ENCODE peak calls at places on chromosomes 7 and 10, in five cellular contexts. Q is A549, A is endothelial cell of umbilical vein, G is Peyer's patch, K is uterus. T is an unnamed sample. For H3K4me1, the result is how much of the 10 kb centered on the place peaks cover.

GRCh38 chr10:60573342-60573741 is 183.7 kb upstream of the ANK3 start:
- DNase-seq in G (no peak), A (no peak), K (no peak), Q (no peak), T (peak)

GRCh38 chr10:104819731-104820130 is 178.6 kb downstream of the SORCS3 start:
- DNase-seq in G (no peak), Q (no peak), K (no peak), A (no peak), T (no peak)

GRCh38 chr7:55309040-55309991 is 55.8 kb upstream of the LANCL2 start:
- DNase-seq in G (no peak), K (no peak), Q (no peak), A (no peak), T (no peak)

GRCh38 chr10:76017733-76018433 is 586.5 kb downstream of the LRMDA start:
- DNase-seq in G (no peak), Q (no peak), A (no peak), K (no peak), T (no peak)

GRCh38 chr10:47376522-47377220 is 7.4 kb downstream of the ZNF488 start:
- DNase-seq in K (no peak), Q (no peak), A (no peak), G (no peak), T (no peak)

GRCh38 chr10:35324196-35324595 is 12.1 kb upstream of the CCNY start:
- DNase-seq in K (no peak), G (no peak), A (no peak), Q (no peak), T (no peak)

GRCh38 chr10:28939352-28940157 is 262.2 kb downstream of the BAMBI start:
- DNase-seq in K (peak), G (no peak), A (no peak), Q (peak), T (peak)

GRCh38 chr10:117363027-117363426 is 12.2 kb downstream of the PDZD8 start:
- DNase-seq in Q (no peak), G (no peak), A (no peak), K (no peak), T (peak)

GRCh38 chr7:151058766-151059361 is 525 bp upstream of the SLC4A2 start:
- DNase-seq in G (no peak), Q (peak), A (peak), K (no peak), T (no peak)

GRCh38 chr7:47488969-47489342 is 93.0 kb downstream of the TNS3 start:
- DNase-seq in G (no peak), A (no peak), Q (no peak), K (no peak), T (peak)

GRCh38 chr7:37311282-37311868 is 137.3 kb downstream of the ELMO1 start:
- DNase-seq in K (no peak), G (no peak), Q (peak), A (peak), T (peak)

GRCh38 chr7:32073533-32073932 is 3.3 kb upstream of the PDE1C start:
- DNase-seq in A (no peak), Q (no peak), G (no peak), K (no peak), T (no peak)

GRCh38 chr10:130360826-130361311 is 224.7 kb downstream of the GLRX3 start:
- DNase-seq in K (no peak), A (no peak), Q (no peak), G (no peak), T (peak)

GRCh38 chr10:70223728-70224127 is 9.5 kb downstream of the PPA1 start:
- DNase-seq in K (no peak), Q (no peak), G (no peak), A (no peak), T (no peak)

GRCh38 chr7:116218051-116218645 is 7.8 kb downstream of the TES start:
- DNase-seq in A (peak), G (peak), K (no peak), Q (peak), T (peak)

GRCh38 chr10:62655337-62655994 is 149.1 kb upstream of the ADO start:
- DNase-seq in Q (no peak), G (no peak), K (no peak), A (no peak), T (no peak)

GRCh38 chr7:45979275-45980180 is 58.5 kb upstream of the IGFBP3 start:
- DNase-seq in K (no peak), Q (no peak), A (no peak), G (no peak), T (no peak)

GRCh38 chr7:15620491-15621185 is 58.8 kb upstream of the AGMO start:
- DNase-seq in A (peak), K (no peak), Q (no peak), G (no peak), T (no peak)

GRCh38 chr7:70406419-70407189 is 725.3 kb upstream of the GALNT17 start:
- DNase-seq in G (no peak), A (no peak), K (no peak), Q (no peak), T (no peak)

GRCh38 chr7:128266891-128267839 is 26.1 kb downstream of the LEP start:
- DNase-seq in K (peak), A (no peak), G (no peak), Q (no peak), T (peak)

GRCh38 chr7:25025218-25025671 is 45.3 kb upstream of the OSBPL3 start:
- DNase-seq in A (peak), Q (peak), G (no peak), K (no peak), T (no peak)

GRCh38 chr7:1564603-1565022 is 5.2 kb downstream of the PSMG3 start:
- DNase-seq in A (no peak), K (no peak), G (no peak), Q (peak), T (no peak)

GRCh38 chr7:28005075-28005847 is 175.3 kb downstream of the JAZF1 start:
- DNase-seq in A (no peak), G (no peak), Q (no peak), K (no peak), T (no peak)

GRCh38 chr10:116115233-116115632 is 157.8 kb downstream of the GFRA1 start:
- DNase-seq in Q (no peak), K (no peak), G (no peak), A (no peak), T (no peak)

GRCh38 chr7:157337316-157338149 is 729 bp downstream of the DNAJB6 start:
- DNase-seq in Q (peak), G (peak), K (peak), A (peak), T (peak)

GRCh38 chr7:66099551-66100407 is 14.9 kb upstream of the CRCP start:
- DNase-seq in K (peak), G (peak), Q (peak), A (peak), T (peak)

GRCh38 chr10:52053522-52053921 is 260.6 kb upstream of the DKK1 start:
- DNase-seq in K (no peak), A (no peak), G (no peak), Q (no peak), T (no peak)

GRCh38 chr7:50156746-50157145 is 63.7 kb upstream of the ZPBP start:
- DNase-seq in G (no peak), Q (no peak), K (no peak), A (no peak), T (no peak)

GRCh38 chr7:77811895-77812685 is 13.5 kb downstream of the PHTF2 start:
- DNase-seq in A (peak), Q (peak), G (no peak), K (no peak), T (no peak)

GRCh38 chr10:110013615-110014293 is 6.0 kb downstream of the ADD3 start:
- DNase-seq in K (no peak), G (no peak), A (no peak), Q (no peak), T (no peak)

GRCh38 chr10:46523119-46523880 is 33.2 kb downstream of the GPRIN2 start:
- DNase-seq in Q (peak), K (peak), A (no peak), G (peak), T (peak)

GRCh38 chr10:88979153-88979562 is 11.4 kb upstream of the FAS start:
- DNase-seq in K (peak), G (no peak), A (no peak), Q (no peak), T (peak)

GRCh38 chr7:151659219-151659618 is 139.5 kb upstream of the RHEB start:
- DNase-seq in K (no peak), G (no peak), Q (no peak), A (no peak), T (no peak)

GRCh38 chr10:127145173-127145572 is 51.2 kb downstream of the INSYN2A start:
- DNase-seq in K (no peak), A (peak), Q (peak), G (no peak), T (no peak)

GRCh38 chr10:84607523-84607922 is 279.1 kb downstream of the CCSER2 start:
- DNase-seq in K (no peak), A (no peak), Q (no peak), G (no peak), T (no peak)

GRCh38 chr10:97096327-97097153 is 89.2 kb downstream of the SLIT1 start:
- DNase-seq in K (no peak), G (no peak), A (no peak), Q (no peak), T (no peak)

GRCh38 chr10:62437696-62438095 is 63.5 kb downstream of the ZNF365 start:
- DNase-seq in K (no peak), A (peak), G (no peak), Q (peak), T (peak)

GRCh38 chr7:22154130-22154529 is 202.8 kb downstream of the RAPGEF5 start:
- DNase-seq in K (no peak), Q (no peak), G (no peak), A (peak), T (no peak)

GRCh38 chr7:41816111-41816510 is 113.2 kb upstream of the INHBA start:
- DNase-seq in A (no peak), K (no peak), Q (no peak), G (no peak), T (no peak)

GRCh38 chr10:101814466-101815041 is 3.7 kb downstream of the OGA start:
- DNase-seq in G (no peak), Q (no peak), K (no peak), A (no peak), T (no peak)

GRCh38 chr10:2036209-2036608 is 298.9 kb upstream of the ADARB2 start:
- DNase-seq in Q (no peak), A (no peak), G (no peak), K (no peak), T (no peak)
- H3K4me1 ChIP-seq in Q (under half), A (under half), G (under half), K (under half), T (under half)

GRCh38 chr7:35736725-35737124 is 41.8 kb upstream of the HERPUD2 start:
- DNase-seq in G (no peak), A (no peak), K (no peak), Q (peak), T (no peak)
- H3K27ac ChIP-seq in G (no peak), A (no peak), K (no peak), Q (no peak), T (no peak)

GRCh38 chr7:40784176-40784575 is 649.4 kb downstream of the SUGCT start:
- DNase-seq in G (no peak), A (no peak), Q (no peak), K (no peak), T (no peak)
- H3K4me1 ChIP-seq in G (under half), A (under half), Q (under half), K (under half), T (under half)

DNA sequence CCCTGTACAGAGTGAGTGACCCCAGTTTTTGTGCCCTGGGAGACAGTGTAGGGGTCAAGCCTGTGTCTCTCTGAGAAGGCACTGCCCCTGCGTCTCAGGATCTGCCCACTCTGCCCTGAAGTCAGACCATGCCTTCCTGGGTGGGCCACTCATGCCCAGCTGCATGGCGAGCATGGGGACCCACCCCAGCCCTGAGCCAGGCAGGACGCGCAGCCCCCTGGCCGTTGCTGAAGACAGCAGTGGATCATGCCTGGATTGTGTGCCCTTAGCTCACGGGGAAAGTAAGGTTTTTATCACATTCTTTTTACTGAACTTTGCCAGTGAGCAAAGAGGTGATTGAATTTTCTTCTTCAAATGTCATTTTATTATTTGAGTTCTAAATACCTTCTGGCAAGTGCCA is 66.2 kb downstream of the WDR37 start:
- DNase-seq in Q (no peak), G (no peak), K (no peak), A (no peak), T (no peak)
- H3K27ac ChIP-seq in Q (no peak), G (no peak), K (no peak), A (no peak), T (no peak)

GRCh38 chr7:73994761-73995160 is 33.2 kb upstream of the ELN start:
- DNase-seq in A (no peak), Q (no peak), G (no peak), K (no peak), T (no peak)
- H3K4me1 ChIP-seq in A (under half), Q (under half), G (under half), K (under half), T (under half)

GRCh38 chr7:7188742-7189141 is 6.4 kb downstream of the C1GALT1 start:
- DNase-seq in G (no peak), A (no peak), K (no peak), Q (no peak), T (no peak)

GRCh38 chr7:7188091-7188490 is 5.7 kb downstream of the C1GALT1 start:
- DNase-seq in Q (no peak), G (no peak), K (no peak), A (no peak), T (no peak)

GRCh38 chr7:7191137-7191536 is 8.8 kb downstream of the C1GALT1 start:
- DNase-seq in G (no peak), A (no peak), Q (no peak), K (no peak), T (no peak)

GRCh38 chr7:7185382-7185989 is 3.1 kb downstream of the C1GALT1 start:
- DNase-seq in Q (no peak), A (no peak), G (no peak), K (no peak), T (no peak)

DNA sequence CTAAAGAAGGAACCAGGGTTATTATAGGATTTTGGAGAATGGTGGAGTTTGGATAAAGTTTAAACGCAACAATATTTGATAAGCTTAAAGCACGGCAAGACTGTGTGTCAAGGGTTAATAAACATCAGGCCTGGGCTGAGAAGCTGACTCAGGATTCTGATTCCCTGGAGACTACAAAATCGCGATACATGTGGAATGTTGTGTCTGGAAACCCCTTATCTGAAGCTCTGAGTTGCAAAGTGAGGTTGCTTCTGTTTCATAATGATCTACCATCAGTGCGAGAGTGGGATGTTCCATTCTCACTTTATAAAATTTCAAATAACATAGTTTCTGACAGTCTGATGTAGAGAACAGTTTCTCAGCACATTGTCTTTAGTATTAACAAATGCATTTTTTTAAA is 7.8 kb downstream of the C1GALT1 start:
- DNase-seq in G (no peak), K (no peak), A (no peak), Q (peak), T (no peak)
- H3K27ac ChIP-seq in G (no peak), K (no peak), A (no peak), Q (no peak), T (no peak)